ENCODE peak calls at places on chromosomes 4 and X, in eight cellular contexts. Y, R, D, G, Q, V, L and A are unnamed samples.

GRCh38 chr4:147019061-147019460 is 73.4 kb upstream of the TTC29 start:
- DNase-seq in Y (peak; percentile 71), R (peak; percentile 83), D (peak; percentile 13), G (peak; percentile 62), Q (peak; percentile 71), V (peak; percentile 40), L (peak; percentile 67), A (peak; percentile 51)

GRCh38 chr4:15907430-15907829 is 31.1 kb downstream of the FGFBP1 start:
- DNase-seq in Y (no peak), R (no peak), D (no peak), G (no peak), Q (peak; percentile 13), V (no peak), L (no peak), A (no peak)

GRCh38 chrX:80412042-80412441 is 8.2 kb upstream of the TENT5D start:
- DNase-seq in Y (no peak), R (no peak), D (no peak), G (no peak), Q (no peak), V (no peak), L (no peak), A (no peak)

GRCh38 chr4:52718123-52718522 is 33.1 kb downstream of the ERVMER34-1 start:
- DNase-seq in Y (no peak), R (no peak), D (no peak), G (no peak), Q (peak; percentile 13), V (no peak), L (no peak), A (no peak)

GRCh38 chr4:181674315-181674714 is 568.9 kb upstream of the TENM3 start:
- DNase-seq in Y (no peak), R (no peak), D (no peak), G (no peak), Q (peak; percentile 43), V (no peak), L (no peak), A (no peak)

GRCh38 chr4:155734065-155734464 is 24.8 kb upstream of the GUCY1B1 start:
- DNase-seq in Y (no peak), R (no peak), D (no peak), G (no peak), Q (peak; percentile 12), V (no peak), L (no peak), A (peak; percentile 24)

GRCh38 chr4:162791321-162791720 is 375.4 kb downstream of the NAF1 start:
- DNase-seq in Y (no peak), R (no peak), D (no peak), G (no peak), Q (no peak), V (no peak), L (no peak), A (no peak)

GRCh38 chr4:24837781-24838180 is 42.4 kb downstream of the SOD3 start:
- DNase-seq in Y (no peak), R (no peak), D (no peak), G (no peak), Q (no peak), V (no peak), L (no peak), A (no peak)

GRCh38 chrX:112851161-112851779 is 10.6 kb upstream of the AMOT start:
- DNase-seq in Y (no peak), R (no peak), D (no peak), G (no peak), Q (no peak), V (no peak), L (no peak), A (no peak)

GRCh38 chr4:107710493-107711459 is 9.3 kb downstream of the PAPSS1 start:
- DNase-seq in Y (no peak), R (peak; percentile 74), D (no peak), G (no peak), Q (no peak), V (no peak), L (no peak), A (no peak)

GRCh38 chrX:57528670-57529255 is 63.0 kb upstream of the ZXDB start:
- DNase-seq in Y (no peak), R (no peak), D (no peak), G (no peak), Q (peak; percentile 22), V (peak; percentile 4), L (no peak), A (peak; percentile 34)

GRCh38 chr4:80913381-80913780 is 117.1 kb upstream of the BMP3 start:
- DNase-seq in Y (no peak), R (no peak), D (no peak), G (no peak), Q (no peak), V (no peak), L (no peak), A (no peak)

GRCh38 chrX:11944486-11944885 is 186.4 kb downstream of the MSL3 start:
- DNase-seq in Y (no peak), R (peak; percentile 27), D (no peak), G (no peak), Q (peak; percentile 27), V (no peak), L (no peak), A (peak; percentile 53)

GRCh38 chr4:177413092-177413491 is 29.1 kb downstream of the AGA start:
- DNase-seq in Y (no peak), R (no peak), D (no peak), G (no peak), Q (no peak), V (no peak), L (no peak), A (no peak)

GRCh38 chr4:26839534-26839951 is 21.1 kb upstream of the STIM2 start:
- DNase-seq in Y (no peak), R (no peak), D (no peak), G (no peak), Q (peak; percentile 35), V (no peak), L (no peak), A (peak; percentile 46)

GRCh38 chr4:118752551-118752950 is 67.4 kb downstream of the METTL14 start:
- DNase-seq in Y (no peak), R (no peak), D (no peak), G (no peak), Q (peak; percentile 67), V (no peak), L (no peak), A (no peak)

GRCh38 chrX:83336464-83336863 is 171.6 kb upstream of the POU3F4 start:
- DNase-seq in Y (no peak), R (no peak), D (no peak), G (no peak), Q (no peak), V (no peak), L (no peak), A (no peak)

GRCh38 chrX:42615161-42615563 is 162.8 kb downstream of the PPP1R2C start:
- DNase-seq in Y (no peak), R (no peak), D (no peak), G (no peak), Q (no peak), V (no peak), L (no peak), A (peak; percentile 18)

GRCh38 chr4:54525602-54526001 is 132.2 kb upstream of the KIT start:
- DNase-seq in Y (no peak), R (no peak), D (no peak), G (no peak), Q (peak; percentile 88), V (no peak), L (no peak), A (peak; percentile 32)

GRCh38 chr4:8310306-8310705 is 40.8 kb downstream of the HTRA3 start:
- DNase-seq in Y (peak; percentile 40), R (no peak), D (no peak), G (no peak), Q (no peak), V (no peak), L (peak; percentile 32), A (no peak)

GRCh38 chr4:8307126-8307525 is 37.6 kb downstream of the HTRA3 start:
- DNase-seq in Y (peak; percentile 68), R (no peak), D (no peak), G (no peak), Q (no peak), V (no peak), L (peak; percentile 62), A (no peak)

GRCh38 chr4:8307714-8308113 is 38.2 kb downstream of the HTRA3 start:
- DNase-seq in Y (peak; percentile 46), R (no peak), D (no peak), G (no peak), Q (no peak), V (no peak), L (peak; percentile 53), A (no peak)

GRCh38 chr4:8308144-8308543 is 38.6 kb downstream of the HTRA3 start:
- DNase-seq in Y (peak; percentile 60), R (no peak), D (no peak), G (no peak), Q (no peak), V (no peak), L (peak; percentile 50), A (no peak)

GRCh38 chr4:8308856-8309771 is 39.6 kb downstream of the HTRA3 start:
- DNase-seq in Y (peak; percentile 90), R (peak; percentile 57), D (peak; percentile 73), G (no peak), Q (peak; percentile 29), V (no peak), L (peak; percentile 78), A (no peak)
- H3K4me1 ChIP-seq in Y (peaks cover 28% of the 10 kb centered on the region), R (peaks cover 30% of the 10 kb centered on the region), D (peaks cover 17% of the 10 kb centered on the region), G (peaks cover 2% of the 10 kb centered on the region), Q (peaks cover 3% of the 10 kb centered on the region), V (no peaks in the 10 kb centered on the region), L (peaks cover 18% of the 10 kb centered on the region), A (no peaks in the 10 kb centered on the region)

GRCh38 chr4:1715002-1715761 is 3.1 kb upstream of the SLBP start:
- DNase-seq in Y (no peak), R (no peak), D (no peak), G (no peak), Q (peak; percentile 50), V (no peak), L (no peak), A (no peak)
- H3K4me1 ChIP-seq in Y (peaks cover 51% of the 10 kb centered on the region), R (peaks cover 36% of the 10 kb centered on the region), D (peaks cover 36% of the 10 kb centered on the region), G (peaks cover 12% of the 10 kb centered on the region), Q (peaks cover 22% of the 10 kb centered on the region), V (peaks cover 58% of the 10 kb centered on the region), L (peaks cover 83% of the 10 kb centered on the region), A (peaks cover 9% of the 10 kb centered on the region)

DNA sequence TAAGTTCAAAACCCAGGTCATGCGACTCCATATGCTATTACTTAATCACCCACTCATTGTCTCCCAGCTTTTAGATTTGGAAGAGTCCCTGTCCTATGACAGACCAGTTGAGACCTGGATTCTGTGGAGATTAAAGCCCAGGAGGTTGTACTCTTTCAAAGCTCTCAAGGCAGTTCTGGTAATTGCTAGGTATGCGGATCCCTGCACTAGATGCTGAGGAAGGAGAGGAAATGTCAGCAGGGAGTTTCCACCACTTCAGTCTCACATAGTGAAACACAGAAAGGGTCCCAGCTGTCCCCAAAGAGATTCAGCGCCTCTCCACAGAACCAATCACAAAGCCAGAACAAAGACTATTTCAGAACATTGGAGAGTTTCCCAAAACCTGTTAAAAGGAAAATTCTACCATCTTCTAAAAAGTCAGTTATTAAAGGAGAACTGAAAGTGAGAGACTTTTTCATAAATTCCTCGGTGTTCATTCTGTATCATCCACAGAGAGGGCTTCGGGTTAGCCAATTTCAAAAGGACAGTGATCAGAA is 53.4 kb downstream of the IRF2 start:
- DNase-seq in Y (no peak), R (no peak), D (no peak), G (no peak), Q (no peak), V (no peak), L (no peak), A (no peak)
- H3K4me1 ChIP-seq in Y (peaks cover 50% of the 10 kb centered on the region), R (peaks cover 9% of the 10 kb centered on the region), D (peaks cover 48% of the 10 kb centered on the region), G (peaks cover 9% of the 10 kb centered on the region), Q (peaks cover 21% of the 10 kb centered on the region), V (peaks cover 66% of the 10 kb centered on the region), L (peaks cover 30% of the 10 kb centered on the region), A (no peaks in the 10 kb centered on the region)

GRCh38 chr4:2799971-2800690 is 7.2 kb downstream of the SH3BP2 start:
- DNase-seq in Y (peak; percentile 70), R (no peak), D (no peak), G (no peak), Q (peak; percentile 39), V (no peak), L (peak; percentile 74), A (peak; percentile 37)
- H3K4me1 ChIP-seq in Y (peaks cover 87% of the 10 kb centered on the region), R (peaks cover 75% of the 10 kb centered on the region), D (peaks cover 35% of the 10 kb centered on the region), G (peaks cover 75% of the 10 kb centered on the region), Q (peaks cover 30% of the 10 kb centered on the region), V (peaks cover 53% of the 10 kb centered on the region), L (peaks cover 98% of the 10 kb centered on the region), A (peaks cover 58% of the 10 kb centered on the region)